ENCODE peak calls at places on chromosomes 13 and 19, in five cellular contexts. S is HCT116, F is GM12878, V is K562, O is H1. D is an unnamed sample.

GRCh38 chr13:40113644-40114304 is 458.3 kb downstream of the COG6 start:
- DNase-seq in V (no peak), S (no peak), O (no peak), F (no peak), D (no peak)

GRCh38 chr19:58584498-58585441 is 11.6 kb upstream of the MZF1 start:
- DNase-seq in O (no peak), V (peak), S (no peak), F (no peak), D (no peak)

GRCh38 chr13:102197193-102197592 is 204.7 kb downstream of the FGF14 start:
- DNase-seq in O (no peak), F (no peak), S (no peak), V (no peak), D (peak)

GRCh38 chr13:110156186-110157065 is 150.5 kb downstream of the COL4A1 start:
- DNase-seq in O (no peak), S (no peak), V (no peak), F (no peak), D (no peak)

GRCh38 chr13:110409581-110409992 is 102.5 kb downstream of the COL4A2 start:
- DNase-seq in V (no peak), F (no peak), S (no peak), O (no peak), D (no peak)

GRCh38 chr13:48853381-48854102 is 122.2 kb upstream of the FNDC3A start:
- DNase-seq in F (no peak), S (no peak), O (no peak), V (no peak), D (no peak)

GRCh38 chr13:20676213-20676612 is 27.3 kb upstream of the IL17D start:
- DNase-seq in V (no peak), O (no peak), S (no peak), F (no peak), D (no peak)

GRCh38 chr13:20610006-20610405 is 43.0 kb downstream of the IFT88 start:
- DNase-seq in S (no peak), O (no peak), V (no peak), F (no peak), D (no peak)

GRCh38 chr19:54903303-54903702 is 2.6 kb upstream of the NCR1 start:
- DNase-seq in O (no peak), F (no peak), V (no peak), S (no peak), D (no peak)

GRCh38 chr13:93941444-93941843 is 538.0 kb downstream of the DCT start:
- DNase-seq in V (no peak), O (no peak), F (no peak), S (no peak), D (no peak)

GRCh38 chr13:93547886-93548285 is 321.3 kb downstream of the GPC6 start:
- DNase-seq in O (no peak), F (no peak), S (no peak), V (no peak), D (no peak)

GRCh38 chr19:16180611-16181010 is 4.6 kb upstream of the FAM32A start:
- DNase-seq in F (no peak), S (no peak), O (no peak), V (no peak), D (no peak)

GRCh38 chr13:43787998-43788397 is 1.2 kb upstream of the ENOX1 start:
- DNase-seq in S (peak), O (no peak), F (no peak), V (no peak), D (no peak)

GRCh38 chr13:112680741-112681360 is 9.0 kb upstream of the ATP11A start:
- DNase-seq in F (no peak), S (no peak), O (peak), V (no peak), D (no peak)

GRCh38 chr13:106186366-106187030 is 349.0 kb downstream of the EFNB2 start:
- DNase-seq in V (no peak), S (no peak), O (no peak), F (no peak), D (no peak)

GRCh38 chr19:46932346-46932745 is 71.5 kb downstream of the ARHGAP35 start:
- DNase-seq in F (no peak), V (no peak), S (no peak), O (no peak), D (no peak)

GRCh38 chr19:53554804-53555203 is 16.9 kb downstream of the ZNF331 start:
- DNase-seq in V (no peak), O (no peak), F (no peak), S (no peak), D (no peak)

GRCh38 chr13:101706651-101707050 is 254.2 kb downstream of the ITGBL1 start:
- DNase-seq in V (no peak), S (no peak), F (no peak), O (no peak), D (no peak)

GRCh38 chr19:10230155-10230903 is 802 bp downstream of the S1PR2 start:
- DNase-seq in O (peak), S (no peak), V (peak), F (no peak), D (no peak)

GRCh38 chr13:111664060-111664459 is 343.6 kb downstream of the TEX29 start:
- DNase-seq in O (peak), S (no peak), V (no peak), F (no peak), D (no peak)
- TF ChIP-seq JUND in O (no peak), S (no peak), V (no peak), F (no peak), D (no peak)

GRCh38 chr19:34172661-34173144 is 399 bp downstream of the LSM14A start:
- DNase-seq in V (peak), F (no peak), O (no peak), S (no peak), D (no peak)
- TF ChIP-seq JUND in V (no peak), F (no peak), O (no peak), S (no peak), D (no peak)

GRCh38 chr13:38657191-38657590 is 29.7 kb upstream of the FREM2 start:
- DNase-seq in S (no peak), V (no peak), O (no peak), F (no peak), D (no peak)
- TF ChIP-seq JUND in S (no peak), V (no peak), O (no peak), F (no peak), D (no peak)

GRCh38 chr19:42217522-42218442 is at the start of gene DEDD2:
- DNase-seq in F (peak), O (peak), S (peak), V (peak), D (peak)

GRCh38 chr19:42219812-42220750 is at the start of gene ZNF526:
- DNase-seq in F (peak), S (peak), O (peak), V (peak), D (peak)

GRCh38 chr19:42220751-42221097 is 612 bp downstream of the ZNF526 start:
- DNase-seq in S (no peak), V (no peak), F (no peak), O (no peak), D (no peak)

GRCh38 chr19:42214810-42215209 is 2.7 kb downstream of the DEDD2 start:
- DNase-seq in O (no peak), V (no peak), F (no peak), S (no peak), D (no peak)

DNA sequence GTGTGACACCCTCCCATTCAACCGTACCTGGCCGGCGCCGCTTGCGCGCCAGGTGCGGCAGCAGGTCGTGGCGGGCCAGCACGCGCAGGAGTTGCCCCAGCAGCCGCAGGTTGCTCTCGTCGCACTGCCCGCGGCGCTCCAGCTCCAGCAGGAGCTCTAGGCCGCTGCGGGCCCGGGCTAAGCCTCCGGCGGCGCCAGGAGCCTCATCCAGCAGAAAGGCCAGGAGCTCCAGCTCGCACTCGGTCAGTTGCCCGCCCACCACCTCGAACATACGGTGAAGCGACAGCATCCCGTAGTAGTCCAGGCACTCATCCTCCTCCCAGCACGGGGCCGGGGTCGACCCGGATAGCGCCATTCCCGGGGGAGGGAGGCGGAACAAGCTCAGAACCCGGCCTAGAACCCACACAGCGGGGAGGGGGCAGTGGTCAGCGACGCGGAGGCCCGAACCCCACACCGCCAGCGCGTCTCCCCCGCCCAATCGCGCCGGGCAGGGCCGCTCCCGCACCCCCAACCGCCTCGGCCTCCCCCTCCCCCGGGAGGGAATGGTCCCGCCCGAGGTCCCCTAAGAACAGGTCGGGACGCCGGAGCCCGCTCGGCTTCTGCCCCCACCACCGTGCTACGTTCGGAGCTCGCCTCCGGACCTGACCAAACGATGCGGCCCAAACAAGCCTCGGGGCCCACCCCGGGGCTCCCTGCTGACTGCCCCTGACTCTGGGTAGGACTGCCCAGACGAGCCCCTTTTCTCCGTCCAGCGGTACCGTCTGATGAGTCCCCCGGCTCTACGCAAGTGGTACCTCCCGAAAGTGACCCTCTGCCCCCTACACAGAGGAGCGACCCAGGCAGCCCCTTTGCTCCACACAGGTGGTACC is 590 bp downstream of the DEDD2 start:
- DNase-seq in F (no peak), O (peak), S (no peak), V (peak), D (peak)
- TF ChIP-seq JUND in F (peak), O (peak), S (no peak), V (no peak), D (no peak)

D was measured in T47D.